ENCODE peak calls at places on chromosome 9, in six cellular contexts. W, J, C, D, S and X are unnamed samples.

GRCh38 chr9:13688990-13689600 is 409.6 kb upstream of the MPDZ start:
- DNase-seq in W (no peak), J (no peak), C (peak; percentile 44), D (no peak), S (peak; percentile 21), X (no peak)

GRCh38 chr9:14062449-14063187 is 251.3 kb downstream of the NFIB start:
- DNase-seq in W (no peak), J (no peak), C (no peak), D (no peak), S (peak; percentile 62), X (no peak)

GRCh38 chr9:34550016-34550680 is 27.4 kb upstream of the ENHO start:
- DNase-seq in W (no peak), J (no peak), C (no peak), D (no peak), S (no peak), X (no peak)

GRCh38 chr9:21334603-21334968 is 618 bp downstream of the KLHL9 start:
- DNase-seq in W (no peak), J (no peak), C (no peak), D (peak; percentile 36), S (no peak), X (no peak)

GRCh38 chr9:136729144-136729543 is 13.6 kb downstream of the LCN10 start:
- DNase-seq in W (no peak), J (no peak), C (no peak), D (no peak), S (no peak), X (peak; percentile 31)

GRCh38 chr9:3876553-3876952 is 350.8 kb upstream of the RFX3 start:
- DNase-seq in W (no peak), J (no peak), C (no peak), D (no peak), S (no peak), X (no peak)

GRCh38 chr9:33414263-33414662 is 11.9 kb upstream of the AQP7 start:
- DNase-seq in W (peak; percentile 35), J (no peak), C (no peak), D (no peak), S (no peak), X (no peak)

GRCh38 chr9:123562844-123563346 is 206.9 kb downstream of the CRB2 start:
- DNase-seq in W (no peak), J (no peak), C (no peak), D (peak; percentile 71), S (peak; percentile 78), X (no peak)

GRCh38 chr9:5511476-5511875 is 1.1 kb downstream of the PDCD1LG2 start:
- DNase-seq in W (no peak), J (no peak), C (no peak), D (no peak), S (no peak), X (no peak)

GRCh38 chr9:1171541-1171940 is 121.4 kb downstream of the DMRT2 start:
- DNase-seq in W (no peak), J (no peak), C (no peak), D (no peak), S (no peak), X (no peak)

GRCh38 chr9:123087359-123087888 is 54.0 kb downstream of the GPR21 start:
- DNase-seq in W (no peak), J (no peak), C (no peak), D (no peak), S (no peak), X (no peak)

GRCh38 chr9:22447607-22448305 is 1.1 kb downstream of the DMRTA1 start:
- DNase-seq in W (no peak), J (no peak), C (no peak), D (peak; percentile 15), S (no peak), X (no peak)

GRCh38 chr9:104287255-104287872 is 193.3 kb downstream of the SMC2 start:
- DNase-seq in W (no peak), J (no peak), C (no peak), D (no peak), S (peak; percentile 60), X (no peak)

GRCh38 chr9:9914174-9914573 is 698.6 kb downstream of the PTPRD start:
- DNase-seq in W (no peak), J (no peak), C (peak; percentile 8), D (no peak), S (no peak), X (no peak)

GRCh38 chr9:124809741-124810500 is 33.0 kb downstream of the OLFML2A start:
- DNase-seq in W (no peak), J (no peak), C (no peak), D (no peak), S (no peak), X (no peak)

GRCh38 chr9:715743-716400 is 125.6 kb upstream of the DMRT1 start:
- DNase-seq in W (no peak), J (no peak), C (no peak), D (peak; percentile 60), S (no peak), X (no peak)

GRCh38 chr9:8694983-8695588 is 895.5 kb upstream of the DMAC1 start:
- DNase-seq in W (no peak), J (no peak), C (peak; percentile 15), D (no peak), S (no peak), X (no peak)

GRCh38 chr9:136095028-136095494 is at the start of gene NACC2:
- DNase-seq in W (peak; percentile 56), J (peak; percentile 43), C (peak; percentile 87), D (peak; percentile 65), S (peak; percentile 22), X (peak; percentile 97)

GRCh38 chr9:18941060-18941746 is 91.8 kb downstream of the SAXO1 start:
- DNase-seq in W (no peak), J (no peak), C (no peak), D (no peak), S (no peak), X (no peak)

GRCh38 chr9:722388-722980 is 119.0 kb upstream of the DMRT1 start:
- DNase-seq in W (no peak), J (no peak), C (no peak), D (no peak), S (no peak), X (no peak)

GRCh38 chr9:2192356-2192979 is 177.3 kb downstream of the SMARCA2 start:
- DNase-seq in W (no peak), J (no peak), C (no peak), D (no peak), S (no peak), X (no peak)

GRCh38 chr9:127562841-127563523 is 49.1 kb upstream of the STXBP1 start:
- DNase-seq in W (no peak), J (no peak), C (peak; percentile 75), D (peak; percentile 56), S (peak; percentile 70), X (no peak)

GRCh38 chr9:125103021-125103420 is 40.3 kb downstream of the SCAI start:
- DNase-seq in W (no peak), J (no peak), C (no peak), D (no peak), S (no peak), X (no peak)